ENCODE peak calls at places on chromosomes 5 and 9, in six cellular contexts. One of them, this sample, is unnamed.
A peak's percentile ranks its signal among the peaks of the same experiment; 100 is the strongest.

GRCh38 chr9:91930475-91930874 is 19.6 kb downstream of the ROR2 start:
- DNase-seq in effector memory CD4-positive, alpha-beta T cell: no peak
- DNase-seq in ovary: no peak
- DNase-seq in activated T-helper 1 cell treated with anti-CD3 and anti-CD28 coated beads, Interleukin-12 subunit alpha, Interleukin-12 subunit beta, Interleukin-2, Interleukin-4 antibody, amounts not matched to agents 30 ng/mL and 10 ng/mL and 1 ng/mL, durations not matched to agents 14 hours and 24 hours and 36 hours: no peak
- DNase-seq in left kidney: no peak
- DNase-seq in psoas muscle: no peak
- DNase-seq in this sample: no peak

GRCh38 chr5:179264641-179265528 is 80.4 kb downstream of the ADAMTS2 start:
- DNase-seq in psoas muscle: no peak
- DNase-seq in activated T-helper 1 cell treated with anti-CD3 and anti-CD28 coated beads, Interleukin-12 subunit alpha, Interleukin-12 subunit beta, Interleukin-2, Interleukin-4 antibody, amounts not matched to agents 30 ng/mL and 10 ng/mL and 1 ng/mL, durations not matched to agents 14 hours and 24 hours and 36 hours: no peak
- DNase-seq in effector memory CD4-positive, alpha-beta T cell: no peak
- DNase-seq in left kidney: peak; percentile 84
- DNase-seq in ovary: peak; percentile 42
- DNase-seq in this sample: no peak

GRCh38 chr9:98255064-98255577 is 328 bp downstream of the TBC1D2 start:
- DNase-seq in psoas muscle: no peak
- DNase-seq in ovary: no peak
- DNase-seq in left kidney: peak; percentile 67
- DNase-seq in effector memory CD4-positive, alpha-beta T cell: no peak
- DNase-seq in activated T-helper 1 cell treated with anti-CD3 and anti-CD28 coated beads, Interleukin-12 subunit alpha, Interleukin-12 subunit beta, Interleukin-2, Interleukin-4 antibody, amounts not matched to agents 30 ng/mL and 10 ng/mL and 1 ng/mL, durations not matched to agents 14 hours and 24 hours and 36 hours: no peak
- DNase-seq in this sample: no peak

GRCh38 chr5:173554989-173555705 is 61.3 kb downstream of the BOD1 start:
- DNase-seq in psoas muscle: no peak
- DNase-seq in left kidney: no peak
- DNase-seq in effector memory CD4-positive, alpha-beta T cell: no peak
- DNase-seq in activated T-helper 1 cell treated with anti-CD3 and anti-CD28 coated beads, Interleukin-12 subunit alpha, Interleukin-12 subunit beta, Interleukin-2, Interleukin-4 antibody, amounts not matched to agents 30 ng/mL and 10 ng/mL and 1 ng/mL, durations not matched to agents 14 hours and 24 hours and 36 hours: no peak
- DNase-seq in ovary: no peak
- DNase-seq in this sample: no peak

GRCh38 chr5:121702783-121703182 is 148.9 kb upstream of the FTMT start:
- DNase-seq in left kidney: peak; percentile 64
- DNase-seq in psoas muscle: no peak
- DNase-seq in activated T-helper 1 cell treated with anti-CD3 and anti-CD28 coated beads, Interleukin-12 subunit alpha, Interleukin-12 subunit beta, Interleukin-2, Interleukin-4 antibody, amounts not matched to agents 30 ng/mL and 10 ng/mL and 1 ng/mL, durations not matched to agents 14 hours and 24 hours and 36 hours: no peak
- DNase-seq in effector memory CD4-positive, alpha-beta T cell: no peak
- DNase-seq in ovary: no peak
- DNase-seq in this sample: no peak

GRCh38 chr5:80153586-80154126 is 102.2 kb downstream of the SERINC5 start:
- DNase-seq in effector memory CD4-positive, alpha-beta T cell: no peak
- DNase-seq in left kidney: no peak
- DNase-seq in activated T-helper 1 cell treated with anti-CD3 and anti-CD28 coated beads, Interleukin-12 subunit alpha, Interleukin-12 subunit beta, Interleukin-2, Interleukin-4 antibody, amounts not matched to agents 30 ng/mL and 10 ng/mL and 1 ng/mL, durations not matched to agents 14 hours and 24 hours and 36 hours: no peak
- DNase-seq in psoas muscle: no peak
- DNase-seq in ovary: no peak
- DNase-seq in this sample: no peak

GRCh38 chr5:175214152-175214551 is 229.8 kb downstream of the DRD1 start:
- DNase-seq in ovary: no peak
- DNase-seq in effector memory CD4-positive, alpha-beta T cell: no peak
- DNase-seq in left kidney: no peak
- DNase-seq in psoas muscle: no peak
- DNase-seq in activated T-helper 1 cell treated with anti-CD3 and anti-CD28 coated beads, Interleukin-12 subunit alpha, Interleukin-12 subunit beta, Interleukin-2, Interleukin-4 antibody, amounts not matched to agents 30 ng/mL and 10 ng/mL and 1 ng/mL, durations not matched to agents 14 hours and 24 hours and 36 hours: no peak
- DNase-seq in this sample: no peak

GRCh38 chr5:87042554-87042953 is 225.1 kb upstream of the RASA1 start:
- DNase-seq in psoas muscle: no peak
- DNase-seq in activated T-helper 1 cell treated with anti-CD3 and anti-CD28 coated beads, Interleukin-12 subunit alpha, Interleukin-12 subunit beta, Interleukin-2, Interleukin-4 antibody, amounts not matched to agents 30 ng/mL and 10 ng/mL and 1 ng/mL, durations not matched to agents 14 hours and 24 hours and 36 hours: no peak
- DNase-seq in effector memory CD4-positive, alpha-beta T cell: no peak
- DNase-seq in left kidney: no peak
- DNase-seq in ovary: no peak
- DNase-seq in this sample: no peak

GRCh38 chr5:74640450-74641013 is at the start of gene ENC1:
- DNase-seq in ovary: peak; percentile 83
- DNase-seq in psoas muscle: peak; percentile 93
- DNase-seq in left kidney: peak; percentile 99
- DNase-seq in effector memory CD4-positive, alpha-beta T cell: peak; percentile 18
- DNase-seq in activated T-helper 1 cell treated with anti-CD3 and anti-CD28 coated beads, Interleukin-12 subunit alpha, Interleukin-12 subunit beta, Interleukin-2, Interleukin-4 antibody, amounts not matched to agents 30 ng/mL and 10 ng/mL and 1 ng/mL, durations not matched to agents 14 hours and 24 hours and 36 hours: peak; percentile 72
- DNase-seq in this sample: peak; percentile 79

GRCh38 chr5:56552612-56553268 is 262.6 kb upstream of the MAP3K1 start:
- DNase-seq in psoas muscle: no peak
- DNase-seq in activated T-helper 1 cell treated with anti-CD3 and anti-CD28 coated beads, Interleukin-12 subunit alpha, Interleukin-12 subunit beta, Interleukin-2, Interleukin-4 antibody, amounts not matched to agents 30 ng/mL and 10 ng/mL and 1 ng/mL, durations not matched to agents 14 hours and 24 hours and 36 hours: no peak
- DNase-seq in ovary: no peak
- DNase-seq in left kidney: no peak
- DNase-seq in effector memory CD4-positive, alpha-beta T cell: no peak
- DNase-seq in this sample: no peak

GRCh38 chr9:10135553-10135952 is 477.2 kb downstream of the PTPRD start:
- DNase-seq in left kidney: no peak
- DNase-seq in psoas muscle: no peak
- DNase-seq in ovary: no peak
- DNase-seq in effector memory CD4-positive, alpha-beta T cell: no peak
- DNase-seq in activated T-helper 1 cell treated with anti-CD3 and anti-CD28 coated beads, Interleukin-12 subunit alpha, Interleukin-12 subunit beta, Interleukin-2, Interleukin-4 antibody, amounts not matched to agents 30 ng/mL and 10 ng/mL and 1 ng/mL, durations not matched to agents 14 hours and 24 hours and 36 hours: no peak
- DNase-seq in this sample: no peak

GRCh38 chr9:133359420-133360175 is 3.2 kb downstream of the SURF2 start:
- DNase-seq in left kidney: peak; percentile 56
- DNase-seq in activated T-helper 1 cell treated with anti-CD3 and anti-CD28 coated beads, Interleukin-12 subunit alpha, Interleukin-12 subunit beta, Interleukin-2, Interleukin-4 antibody, amounts not matched to agents 30 ng/mL and 10 ng/mL and 1 ng/mL, durations not matched to agents 14 hours and 24 hours and 36 hours: no peak
- DNase-seq in effector memory CD4-positive, alpha-beta T cell: no peak
- DNase-seq in psoas muscle: no peak
- DNase-seq in ovary: no peak
- DNase-seq in this sample: no peak

GRCh38 chr5:2383678-2384025 is 367.8 kb downstream of the IRX2 start:
- DNase-seq in effector memory CD4-positive, alpha-beta T cell: no peak
- DNase-seq in left kidney: no peak
- DNase-seq in activated T-helper 1 cell treated with anti-CD3 and anti-CD28 coated beads, Interleukin-12 subunit alpha, Interleukin-12 subunit beta, Interleukin-2, Interleukin-4 antibody, amounts not matched to agents 30 ng/mL and 10 ng/mL and 1 ng/mL, durations not matched to agents 14 hours and 24 hours and 36 hours: no peak
- DNase-seq in ovary: no peak
- DNase-seq in psoas muscle: no peak
- DNase-seq in this sample: no peak

GRCh38 chr5:93088566-93088965 is 492.5 kb downstream of the NR2F1-AS1 start:
- DNase-seq in left kidney: peak; percentile 58
- DNase-seq in activated T-helper 1 cell treated with anti-CD3 and anti-CD28 coated beads, Interleukin-12 subunit alpha, Interleukin-12 subunit beta, Interleukin-2, Interleukin-4 antibody, amounts not matched to agents 30 ng/mL and 10 ng/mL and 1 ng/mL, durations not matched to agents 14 hours and 24 hours and 36 hours: no peak
- DNase-seq in ovary: no peak
- DNase-seq in psoas muscle: no peak
- DNase-seq in effector memory CD4-positive, alpha-beta T cell: no peak
- DNase-seq in this sample: no peak

GRCh38 chr9:109476781-109477268 is 21.3 kb downstream of the PTPN3 start:
- DNase-seq in effector memory CD4-positive, alpha-beta T cell: no peak
- DNase-seq in activated T-helper 1 cell treated with anti-CD3 and anti-CD28 coated beads, Interleukin-12 subunit alpha, Interleukin-12 subunit beta, Interleukin-2, Interleukin-4 antibody, amounts not matched to agents 30 ng/mL and 10 ng/mL and 1 ng/mL, durations not matched to agents 14 hours and 24 hours and 36 hours: no peak
- DNase-seq in psoas muscle: no peak
- DNase-seq in ovary: no peak
- DNase-seq in left kidney: peak; percentile 64
- DNase-seq in this sample: no peak

GRCh38 chr5:139100825-139101224 is 97.3 kb downstream of the SIL1 start:
- DNase-seq in ovary: no peak
- DNase-seq in activated T-helper 1 cell treated with anti-CD3 and anti-CD28 coated beads, Interleukin-12 subunit alpha, Interleukin-12 subunit beta, Interleukin-2, Interleukin-4 antibody, amounts not matched to agents 30 ng/mL and 10 ng/mL and 1 ng/mL, durations not matched to agents 14 hours and 24 hours and 36 hours: no peak
- DNase-seq in psoas muscle: no peak
- DNase-seq in left kidney: no peak
- DNase-seq in effector memory CD4-positive, alpha-beta T cell: no peak
- DNase-seq in this sample: no peak

GRCh38 chr9:684950-685340 is 156.6 kb upstream of the DMRT1 start:
- DNase-seq in effector memory CD4-positive, alpha-beta T cell: no peak
- DNase-seq in left kidney: no peak
- DNase-seq in psoas muscle: no peak
- DNase-seq in activated T-helper 1 cell treated with anti-CD3 and anti-CD28 coated beads, Interleukin-12 subunit alpha, Interleukin-12 subunit beta, Interleukin-2, Interleukin-4 antibody, amounts not matched to agents 30 ng/mL and 10 ng/mL and 1 ng/mL, durations not matched to agents 14 hours and 24 hours and 36 hours: no peak
- DNase-seq in ovary: no peak
- DNase-seq in this sample: no peak

GRCh38 chr5:57332350-57332749 is 150.3 kb downstream of the ACTBL2 start:
- DNase-seq in ovary: no peak
- DNase-seq in psoas muscle: no peak
- DNase-seq in effector memory CD4-positive, alpha-beta T cell: no peak
- DNase-seq in activated T-helper 1 cell treated with anti-CD3 and anti-CD28 coated beads, Interleukin-12 subunit alpha, Interleukin-12 subunit beta, Interleukin-2, Interleukin-4 antibody, amounts not matched to agents 30 ng/mL and 10 ng/mL and 1 ng/mL, durations not matched to agents 14 hours and 24 hours and 36 hours: no peak
- DNase-seq in left kidney: peak; percentile 21
- DNase-seq in this sample: no peak

GRCh38 chr9:123941535-123942070 is 11.7 kb upstream of the DENND1A start:
- DNase-seq in psoas muscle: no peak
- DNase-seq in ovary: no peak
- DNase-seq in effector memory CD4-positive, alpha-beta T cell: no peak
- DNase-seq in left kidney: peak; percentile 50
- DNase-seq in activated T-helper 1 cell treated with anti-CD3 and anti-CD28 coated beads, Interleukin-12 subunit alpha, Interleukin-12 subunit beta, Interleukin-2, Interleukin-4 antibody, amounts not matched to agents 30 ng/mL and 10 ng/mL and 1 ng/mL, durations not matched to agents 14 hours and 24 hours and 36 hours: no peak
- DNase-seq in this sample: no peak

GRCh38 chr5:124867064-124867707 is 120.7 kb upstream of the ZNF608 start:
- DNase-seq in left kidney: no peak
- DNase-seq in activated T-helper 1 cell treated with anti-CD3 and anti-CD28 coated beads, Interleukin-12 subunit alpha, Interleukin-12 subunit beta, Interleukin-2, Interleukin-4 antibody, amounts not matched to agents 30 ng/mL and 10 ng/mL and 1 ng/mL, durations not matched to agents 14 hours and 24 hours and 36 hours: no peak
- DNase-seq in psoas muscle: no peak
- DNase-seq in ovary: no peak
- DNase-seq in effector memory CD4-positive, alpha-beta T cell: no peak
- DNase-seq in this sample: no peak

GRCh38 chr9:136197372-136197875 is 7.5 kb downstream of the LHX3 start:
- DNase-seq in activated T-helper 1 cell treated with anti-CD3 and anti-CD28 coated beads, Interleukin-12 subunit alpha, Interleukin-12 subunit beta, Interleukin-2, Interleukin-4 antibody, amounts not matched to agents 30 ng/mL and 10 ng/mL and 1 ng/mL, durations not matched to agents 14 hours and 24 hours and 36 hours: no peak
- DNase-seq in psoas muscle: no peak
- DNase-seq in effector memory CD4-positive, alpha-beta T cell: no peak
- DNase-seq in left kidney: no peak
- DNase-seq in ovary: no peak
- DNase-seq in this sample: no peak

GRCh38 chr9:96068511-96068910 is 193.0 kb downstream of the ERCC6L2 start:
- DNase-seq in ovary: peak; percentile 72
- DNase-seq in effector memory CD4-positive, alpha-beta T cell: no peak
- DNase-seq in activated T-helper 1 cell treated with anti-CD3 and anti-CD28 coated beads, Interleukin-12 subunit alpha, Interleukin-12 subunit beta, Interleukin-2, Interleukin-4 antibody, amounts not matched to agents 30 ng/mL and 10 ng/mL and 1 ng/mL, durations not matched to agents 14 hours and 24 hours and 36 hours: no peak
- DNase-seq in left kidney: no peak
- DNase-seq in psoas muscle: no peak
- DNase-seq in this sample: no peak

GRCh38 chr9:87516222-87516930 is 18.7 kb downstream of the DAPK1 start:
- DNase-seq in psoas muscle: peak; percentile 68
- DNase-seq in ovary: no peak
- DNase-seq in left kidney: no peak
- DNase-seq in effector memory CD4-positive, alpha-beta T cell: no peak
- DNase-seq in activated T-helper 1 cell treated with anti-CD3 and anti-CD28 coated beads, Interleukin-12 subunit alpha, Interleukin-12 subunit beta, Interleukin-2, Interleukin-4 antibody, amounts not matched to agents 30 ng/mL and 10 ng/mL and 1 ng/mL, durations not matched to agents 14 hours and 24 hours and 36 hours: no peak
- DNase-seq in this sample: no peak

GRCh38 chr9:95197692-95198271 is 119.7 kb downstream of the FANCC start:
- DNase-seq in left kidney: no peak
- DNase-seq in activated T-helper 1 cell treated with anti-CD3 and anti-CD28 coated beads, Interleukin-12 subunit alpha, Interleukin-12 subunit beta, Interleukin-2, Interleukin-4 antibody, amounts not matched to agents 30 ng/mL and 10 ng/mL and 1 ng/mL, durations not matched to agents 14 hours and 24 hours and 36 hours: no peak
- DNase-seq in psoas muscle: no peak
- DNase-seq in ovary: no peak
- DNase-seq in effector memory CD4-positive, alpha-beta T cell: no peak
- DNase-seq in this sample: no peak

GRCh38 chr9:130713286-130713975 is 19.9 kb downstream of the EXOSC2 start:
- DNase-seq in effector memory CD4-positive, alpha-beta T cell: no peak
- DNase-seq in left kidney: peak; percentile 54
- DNase-seq in activated T-helper 1 cell treated with anti-CD3 and anti-CD28 coated beads, Interleukin-12 subunit alpha, Interleukin-12 subunit beta, Interleukin-2, Interleukin-4 antibody, amounts not matched to agents 30 ng/mL and 10 ng/mL and 1 ng/mL, durations not matched to agents 14 hours and 24 hours and 36 hours: no peak
- DNase-seq in ovary: no peak
- DNase-seq in psoas muscle: peak; percentile 62
- DNase-seq in this sample: no peak

GRCh38 chr5:57221049-57221568 is 47.2 kb downstream of the GPBP1 start:
- DNase-seq in left kidney: peak; percentile 77
- DNase-seq in ovary: no peak
- DNase-seq in psoas muscle: no peak
- DNase-seq in effector memory CD4-positive, alpha-beta T cell: no peak
- DNase-seq in activated T-helper 1 cell treated with anti-CD3 and anti-CD28 coated beads, Interleukin-12 subunit alpha, Interleukin-12 subunit beta, Interleukin-2, Interleukin-4 antibody, amounts not matched to agents 30 ng/mL and 10 ng/mL and 1 ng/mL, durations not matched to agents 14 hours and 24 hours and 36 hours: peak; percentile 17
- DNase-seq in this sample: no peak

GRCh38 chr5:109961755-109962154 is 272.0 kb downstream of the MAN2A1 start:
- DNase-seq in left kidney: no peak
- DNase-seq in psoas muscle: no peak
- DNase-seq in ovary: no peak
- DNase-seq in activated T-helper 1 cell treated with anti-CD3 and anti-CD28 coated beads, Interleukin-12 subunit alpha, Interleukin-12 subunit beta, Interleukin-2, Interleukin-4 antibody, amounts not matched to agents 30 ng/mL and 10 ng/mL and 1 ng/mL, durations not matched to agents 14 hours and 24 hours and 36 hours: no peak
- DNase-seq in effector memory CD4-positive, alpha-beta T cell: no peak
- DNase-seq in this sample: no peak

GRCh38 chr5:141557681-141558136 is 61.1 kb downstream of the DIAPH1 start:
- DNase-seq in psoas muscle: peak; percentile 90
- DNase-seq in ovary: peak; percentile 84
- DNase-seq in effector memory CD4-positive, alpha-beta T cell: peak; percentile 57
- DNase-seq in activated T-helper 1 cell treated with anti-CD3 and anti-CD28 coated beads, Interleukin-12 subunit alpha, Interleukin-12 subunit beta, Interleukin-2, Interleukin-4 antibody, amounts not matched to agents 30 ng/mL and 10 ng/mL and 1 ng/mL, durations not matched to agents 14 hours and 24 hours and 36 hours: peak; percentile 48
- DNase-seq in left kidney: peak; percentile 97
- DNase-seq in this sample: peak; percentile 32

GRCh38 chr9:128203024-128203841 is at the start of gene DNM1:
- DNase-seq in left kidney: peak; percentile 88
- DNase-seq in ovary: peak; percentile 76
- DNase-seq in activated T-helper 1 cell treated with anti-CD3 and anti-CD28 coated beads, Interleukin-12 subunit alpha, Interleukin-12 subunit beta, Interleukin-2, Interleukin-4 antibody, amounts not matched to agents 30 ng/mL and 10 ng/mL and 1 ng/mL, durations not matched to agents 14 hours and 24 hours and 36 hours: peak; percentile 75
- DNase-seq in psoas muscle: peak; percentile 80
- DNase-seq in effector memory CD4-positive, alpha-beta T cell: peak; percentile 58
- DNase-seq in this sample: peak; percentile 20

GRCh38 chr9:12813960-12814876 is 39.4 kb downstream of the LURAP1L start:
- DNase-seq in activated T-helper 1 cell treated with anti-CD3 and anti-CD28 coated beads, Interleukin-12 subunit alpha, Interleukin-12 subunit beta, Interleukin-2, Interleukin-4 antibody, amounts not matched to agents 30 ng/mL and 10 ng/mL and 1 ng/mL, durations not matched to agents 14 hours and 24 hours and 36 hours: no peak
- DNase-seq in effector memory CD4-positive, alpha-beta T cell: no peak
- DNase-seq in ovary: peak; percentile 22
- DNase-seq in left kidney: peak; percentile 83
- DNase-seq in psoas muscle: no peak
- DNase-seq in this sample: peak; percentile 32

GRCh38 chr9:7073679-7074078 is 315.9 kb downstream of the KDM4C start:
- DNase-seq in effector memory CD4-positive, alpha-beta T cell: no peak
- DNase-seq in activated T-helper 1 cell treated with anti-CD3 and anti-CD28 coated beads, Interleukin-12 subunit alpha, Interleukin-12 subunit beta, Interleukin-2, Interleukin-4 antibody, amounts not matched to agents 30 ng/mL and 10 ng/mL and 1 ng/mL, durations not matched to agents 14 hours and 24 hours and 36 hours: no peak
- DNase-seq in ovary: no peak
- DNase-seq in left kidney: no peak
- DNase-seq in psoas muscle: no peak
- DNase-seq in this sample: no peak

GRCh38 chr9:114844766-114845165 is 38.9 kb upstream of the TNFSF15 start:
- DNase-seq in left kidney: no peak
- DNase-seq in ovary: no peak
- DNase-seq in psoas muscle: no peak
- DNase-seq in effector memory CD4-positive, alpha-beta T cell: no peak
- DNase-seq in activated T-helper 1 cell treated with anti-CD3 and anti-CD28 coated beads, Interleukin-12 subunit alpha, Interleukin-12 subunit beta, Interleukin-2, Interleukin-4 antibody, amounts not matched to agents 30 ng/mL and 10 ng/mL and 1 ng/mL, durations not matched to agents 14 hours and 24 hours and 36 hours: no peak
- DNase-seq in this sample: no peak